ENCODE peak calls at places on chromosome 4, in four cellular contexts. One of them, this sample, is unnamed.
A peak's percentile ranks its signal among the peaks of the same experiment; 100 is the strongest.

GRCh38 chr4:4339504-4340085 is 47.3 kb upstream of the NSG1 start:
- DNase-seq in cardiac muscle cell: peak; percentile 82
- DNase-seq in body of pancreas: no peak
- DNase-seq in astrocyte: no peak
- DNase-seq in this sample: no peak

GRCh38 chr4:125254111-125254510 is 60.6 kb upstream of the FAT4 start:
- DNase-seq in astrocyte: peak; percentile 40
- DNase-seq in cardiac muscle cell: peak; percentile 9
- DNase-seq in body of pancreas: no peak
- DNase-seq in this sample: peak; percentile 13

GRCh38 chr4:39732728-39733127 is 34.8 kb downstream of the UBE2K start:
- DNase-seq in body of pancreas: no peak
- DNase-seq in astrocyte: peak; percentile 81
- DNase-seq in cardiac muscle cell: peak; percentile 78
- DNase-seq in this sample: peak; percentile 79

GRCh38 chr4:145736241-145736831 is 56.4 kb downstream of the C4orf51 start:
- DNase-seq in cardiac muscle cell: peak; percentile 65
- DNase-seq in astrocyte: peak; percentile 54
- DNase-seq in body of pancreas: peak; percentile 75
- DNase-seq in this sample: peak; percentile 76

GRCh38 chr4:130054895-130055294 is 958.9 kb downstream of the C4orf33 start:
- DNase-seq in body of pancreas: no peak
- DNase-seq in cardiac muscle cell: no peak
- DNase-seq in astrocyte: no peak
- DNase-seq in this sample: no peak

GRCh38 chr4:3276961-3277360 is 15.9 kb upstream of the RGS12 start:
- DNase-seq in cardiac muscle cell: peak; percentile 71
- DNase-seq in body of pancreas: no peak
- DNase-seq in astrocyte: peak; percentile 75
- DNase-seq in this sample: peak; percentile 44

GRCh38 chr4:155353923-155354540 is 22.7 kb downstream of the MAP9 start:
- DNase-seq in body of pancreas: peak; percentile 74
- DNase-seq in cardiac muscle cell: peak; percentile 82
- DNase-seq in astrocyte: peak; percentile 29
- DNase-seq in this sample: peak; percentile 43

GRCh38 chr4:2793578-2793919 is 664 bp downstream of the SH3BP2 start:
- DNase-seq in astrocyte: peak; percentile 38
- DNase-seq in cardiac muscle cell: peak; percentile 56
- DNase-seq in body of pancreas: peak; percentile 57
- DNase-seq in this sample: peak; percentile 44

GRCh38 chr4:46648088-46648744 is 258.3 kb upstream of the GABRA2 start:
- DNase-seq in cardiac muscle cell: peak; percentile 69
- DNase-seq in body of pancreas: peak; percentile 6
- DNase-seq in astrocyte: no peak
- DNase-seq in this sample: no peak

GRCh38 chr4:119623025-119623424 is 5.6 kb downstream of the PDE5A start:
- DNase-seq in astrocyte: peak; percentile 75
- DNase-seq in cardiac muscle cell: peak; percentile 5
- DNase-seq in body of pancreas: no peak
- DNase-seq in this sample: peak; percentile 12

GRCh38 chr4:87560802-87561201 is 31.6 kb upstream of the SPARCL1 start:
- DNase-seq in body of pancreas: no peak
- DNase-seq in cardiac muscle cell: no peak
- DNase-seq in astrocyte: no peak
- DNase-seq in this sample: no peak

GRCh38 chr4:87555751-87556619 is 26.8 kb upstream of the SPARCL1 start:
- DNase-seq in body of pancreas: no peak
- DNase-seq in astrocyte: peak; percentile 86
- DNase-seq in cardiac muscle cell: peak; percentile 76
- DNase-seq in this sample: peak; percentile 87

GRCh38 chr4:87557348-87557747 is 28.2 kb upstream of the SPARCL1 start:
- DNase-seq in astrocyte: no peak
- DNase-seq in cardiac muscle cell: no peak
- DNase-seq in body of pancreas: no peak
- DNase-seq in this sample: no peak

DNA sequence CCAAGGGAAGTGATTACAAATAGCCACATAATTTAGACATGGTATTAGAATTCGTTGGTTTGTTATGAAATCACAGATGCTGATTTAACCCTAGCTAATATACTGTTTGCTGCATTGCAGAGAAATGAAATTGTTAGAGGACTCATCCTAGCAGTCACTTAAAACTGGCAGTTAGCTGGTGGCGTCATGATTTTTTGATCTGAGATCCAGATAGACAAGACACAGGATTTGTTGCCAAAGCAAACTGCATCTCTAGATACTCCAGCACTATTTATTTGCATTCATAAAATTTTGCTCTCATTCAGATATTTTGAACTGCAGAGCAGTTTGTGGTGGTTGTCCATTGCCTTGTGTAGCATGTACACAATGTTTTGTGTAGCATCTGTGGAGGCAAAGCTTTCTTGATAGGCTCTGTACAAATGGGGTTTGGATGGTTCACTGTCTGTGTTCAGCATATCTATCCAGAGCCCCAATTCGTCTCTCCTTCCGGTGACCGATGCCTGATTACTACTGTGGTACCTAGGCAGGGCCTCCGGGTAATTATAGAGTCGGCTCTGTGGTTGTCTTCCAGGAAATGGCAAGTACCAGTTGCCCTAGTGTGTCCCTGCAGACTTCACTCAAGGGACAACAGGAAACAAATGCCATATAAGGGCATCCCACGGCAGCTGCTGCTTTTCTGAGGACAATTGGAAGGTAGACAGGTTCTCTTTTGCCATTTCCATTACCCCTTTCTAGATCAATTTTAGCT is 30.1 kb upstream of the SPARCL1 start:
- DNase-seq in body of pancreas: no peak
- DNase-seq in cardiac muscle cell: no peak
- DNase-seq in astrocyte: no peak
- DNase-seq in this sample: no peak
- H3K4me3 ChIP-seq in body of pancreas: no peak overlapping the region
- H3K4me3 ChIP-seq in cardiac muscle cell: no peak overlapping the region
- H3K4me3 ChIP-seq in astrocyte: no peak overlapping the region
- H3K4me3 ChIP-seq in this sample: no peak overlapping the region

DNA sequence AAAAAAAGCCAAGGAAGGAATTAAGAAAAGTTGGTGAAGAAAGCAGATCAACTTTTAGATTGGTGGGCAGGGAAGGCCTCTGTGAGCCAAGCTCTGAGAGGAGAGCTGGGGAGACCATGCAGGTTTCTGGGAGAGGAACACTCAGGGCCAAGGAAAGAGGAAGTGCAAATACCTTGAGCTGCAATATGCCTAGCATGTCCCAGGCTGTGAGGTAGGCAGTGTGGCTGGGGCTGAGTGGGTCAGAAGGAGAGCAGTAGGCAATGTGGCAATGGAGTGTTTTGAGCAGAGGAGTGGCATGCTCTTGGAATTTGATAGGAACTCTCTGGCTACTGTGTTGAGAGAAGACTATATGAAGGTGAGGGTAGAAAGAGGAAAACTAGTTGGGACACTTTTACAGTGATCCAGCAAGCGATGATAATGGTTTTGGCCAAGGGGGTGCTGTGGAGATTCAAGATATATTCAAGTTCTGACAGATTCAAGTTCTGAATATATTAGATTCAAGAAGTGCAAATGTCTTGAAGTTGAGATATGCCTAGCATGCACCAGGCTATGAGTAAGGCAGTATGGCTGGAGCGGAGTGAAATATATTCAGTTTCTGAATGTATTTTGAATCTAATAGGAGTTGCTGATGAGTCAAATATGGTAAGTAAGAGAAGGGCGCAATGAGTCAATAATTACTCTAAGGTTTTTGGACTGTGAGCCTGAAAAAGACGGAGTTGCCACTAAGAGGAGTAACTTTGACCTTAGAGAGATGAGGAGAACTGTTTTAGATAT is 172.5 kb downstream of the CAMK2D start:
- DNase-seq in astrocyte: peak; percentile 19
- DNase-seq in cardiac muscle cell: no peak
- DNase-seq in body of pancreas: no peak
- DNase-seq in this sample: no peak
- TF ChIP-seq CTCF in astrocyte: no peak
- TF ChIP-seq CTCF in cardiac muscle cell: no peak
- TF ChIP-seq CTCF in body of pancreas: no peak
- TF ChIP-seq CTCF in this sample: no peak

GRCh38 chr4:184453402-184454160 is 20.8 kb downstream of the IRF2 start:
- DNase-seq in cardiac muscle cell: peak; percentile 82
- DNase-seq in astrocyte: peak; percentile 85
- DNase-seq in body of pancreas: peak; percentile 65
- DNase-seq in this sample: peak; percentile 78
- H3K4me3 ChIP-seq in cardiac muscle cell: no peak overlapping the region
- H3K4me3 ChIP-seq in astrocyte: no peak overlapping the region
- H3K4me3 ChIP-seq in body of pancreas: no peak overlapping the region
- H3K4me3 ChIP-seq in this sample: no peak overlapping the region

GRCh38 chr4:133839326-133839725 is 362.3 kb downstream of the PABPC4L start:
- DNase-seq in cardiac muscle cell: peak; percentile 12
- DNase-seq in astrocyte: no peak
- DNase-seq in body of pancreas: no peak
- DNase-seq in this sample: no peak
- TF ChIP-seq CTCF in cardiac muscle cell: no peak
- TF ChIP-seq CTCF in astrocyte: no peak
- TF ChIP-seq CTCF in body of pancreas: no peak
- TF ChIP-seq CTCF in this sample: no peak

GRCh38 chr4:74000301-74000700 is 1.8 kb upstream of the CXCL5 start:
- DNase-seq in cardiac muscle cell: no peak
- DNase-seq in body of pancreas: no peak
- DNase-seq in astrocyte: no peak
- DNase-seq in this sample: no peak

DNA sequence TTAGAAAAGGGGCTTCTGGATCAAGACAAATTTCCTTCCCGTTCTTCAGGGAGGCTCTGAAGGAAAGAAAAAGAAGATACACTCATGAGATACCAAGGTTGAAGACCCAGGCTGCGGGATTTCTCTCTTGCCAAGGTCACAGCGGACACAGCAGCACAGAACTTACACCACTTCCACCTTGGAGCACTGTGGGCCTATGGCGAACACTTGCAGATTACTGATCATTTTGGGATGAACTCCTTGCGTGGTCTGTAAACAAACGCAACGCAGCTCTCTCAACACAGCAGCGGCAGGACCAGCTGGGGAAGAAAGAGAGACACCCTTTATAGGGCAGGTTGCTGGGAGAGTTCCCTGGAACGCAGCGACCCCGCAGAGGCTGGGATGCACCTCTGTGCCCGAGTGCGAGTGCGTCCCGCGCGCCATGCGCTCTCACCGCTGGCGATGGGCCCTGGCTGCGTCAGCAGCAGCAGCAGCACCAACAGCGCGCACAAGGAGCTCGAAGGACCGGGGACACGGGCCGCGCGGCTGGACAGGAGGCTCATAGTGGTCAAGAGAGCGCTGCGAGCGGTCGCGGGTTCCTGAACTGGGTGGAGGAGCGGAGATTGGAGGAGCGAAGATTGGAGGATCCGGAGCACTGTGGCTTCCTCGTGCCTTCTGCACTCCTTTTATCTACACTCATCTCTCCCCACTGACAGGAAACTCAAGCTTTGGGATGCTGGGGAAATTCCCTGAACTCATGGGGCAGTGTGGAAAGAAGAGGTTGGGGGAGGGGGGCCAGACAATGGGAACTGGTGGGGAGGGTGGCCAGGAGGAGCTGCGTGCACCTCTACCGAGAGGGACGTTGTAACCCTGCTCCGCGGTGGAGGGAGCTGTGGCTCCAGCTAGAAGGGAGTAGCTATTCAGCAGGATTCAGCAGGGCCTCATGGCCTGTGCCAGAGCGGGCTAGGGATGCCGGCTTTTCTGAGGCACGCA is at the start of gene CXCL5:
- DNase-seq in cardiac muscle cell: peak; percentile 91
- DNase-seq in astrocyte: peak; percentile 39
- DNase-seq in body of pancreas: peak; percentile 20
- DNase-seq in this sample: peak; percentile 37
- H3K4me3 ChIP-seq in cardiac muscle cell: peak within 1 kb of the TSS; percentile 7
- H3K4me3 ChIP-seq in astrocyte: peak within 1 kb of the TSS; percentile 53
- H3K4me3 ChIP-seq in body of pancreas: no peak within 1 kb of the TSS
- H3K4me3 ChIP-seq in this sample: peak within 1 kb of the TSS; percentile 53

GRCh38 chr4:126698224-126698623 is 934.5 kb upstream of the INTU start:
- DNase-seq in body of pancreas: no peak
- DNase-seq in cardiac muscle cell: no peak
- DNase-seq in astrocyte: no peak
- DNase-seq in this sample: no peak
- TF ChIP-seq CTCF in body of pancreas: no peak
- TF ChIP-seq CTCF in cardiac muscle cell: no peak
- TF ChIP-seq CTCF in astrocyte: no peak
- TF ChIP-seq CTCF in this sample: no peak

GRCh38 chr4:94758141-94758699 is 465 bp downstream of the BMPR1B start:
- DNase-seq in astrocyte: peak; percentile 12
- DNase-seq in cardiac muscle cell: peak; percentile 22
- DNase-seq in body of pancreas: peak; percentile 33
- DNase-seq in this sample: peak; percentile 43

GRCh38 chr4:94758700-94759399 is 1.1 kb downstream of the BMPR1B start:
- DNase-seq in cardiac muscle cell: no peak
- DNase-seq in astrocyte: peak; percentile 6
- DNase-seq in body of pancreas: no peak
- DNase-seq in this sample: no peak

GRCh38 chr4:94762326-94762725 is 4.6 kb downstream of the BMPR1B start:
- DNase-seq in body of pancreas: no peak
- DNase-seq in astrocyte: no peak
- DNase-seq in cardiac muscle cell: no peak
- DNase-seq in this sample: no peak

GRCh38 chr4:94759767-94760211 is 2.0 kb downstream of the BMPR1B start:
- DNase-seq in body of pancreas: no peak
- DNase-seq in astrocyte: no peak
- DNase-seq in cardiac muscle cell: no peak
- DNase-seq in this sample: no peak

DNA sequence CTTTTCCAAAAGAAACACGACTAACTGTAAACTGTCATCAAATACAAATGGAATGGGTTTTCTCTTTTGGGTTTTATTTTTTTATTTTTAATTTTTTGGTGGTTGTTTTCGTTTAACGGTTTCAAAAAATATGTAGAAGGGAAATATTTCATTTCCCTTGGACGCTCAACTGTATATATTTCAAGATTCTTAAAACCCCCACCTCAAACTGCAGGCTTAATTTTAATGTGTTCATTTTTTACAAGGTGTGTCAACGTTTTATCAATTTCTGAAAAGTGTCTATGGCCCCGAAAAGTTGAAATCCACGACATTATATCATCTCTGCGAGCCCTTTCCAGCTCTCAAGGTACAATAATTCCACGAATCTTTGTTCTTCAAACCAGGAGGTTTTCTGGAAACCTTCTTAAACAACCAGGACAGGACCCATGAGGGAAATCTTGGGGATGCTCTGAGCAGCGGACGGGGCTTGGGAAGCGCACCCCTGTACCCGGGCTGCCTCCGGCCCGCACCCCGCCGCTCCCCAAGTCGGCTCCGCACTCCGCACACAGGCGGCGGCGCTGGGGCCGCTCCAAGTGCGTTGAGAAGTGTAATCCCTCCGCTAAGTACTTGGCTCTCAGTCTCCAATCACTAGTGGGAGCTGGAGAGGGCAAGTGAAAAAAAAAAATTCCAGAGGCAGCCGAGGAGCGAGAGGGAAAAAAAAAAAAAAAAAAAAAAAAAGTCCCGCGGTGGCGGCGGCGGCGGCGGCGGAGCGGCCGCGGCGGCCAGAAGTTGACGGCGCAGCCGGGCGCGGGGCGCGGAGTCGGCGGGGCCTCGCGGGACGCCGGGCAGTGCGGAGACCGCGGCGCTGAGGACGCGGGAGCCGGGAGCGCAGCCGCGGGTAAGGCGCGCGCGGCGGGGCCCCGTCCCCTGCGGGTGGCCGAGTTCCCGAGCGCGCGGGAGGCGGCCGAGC is at the start of gene BMPR1B:
- DNase-seq in body of pancreas: peak; percentile 19
- DNase-seq in cardiac muscle cell: peak; percentile 70
- DNase-seq in astrocyte: peak; percentile 72
- DNase-seq in this sample: peak; percentile 84
- H3K4me3 ChIP-seq in body of pancreas: no peak within 1 kb of the TSS
- H3K4me3 ChIP-seq in cardiac muscle cell: peak within 1 kb of the TSS; percentile 37
- H3K4me3 ChIP-seq in astrocyte: peak within 1 kb of the TSS; percentile 74
- H3K4me3 ChIP-seq in this sample: peak within 1 kb of the TSS; percentile 65

GRCh38 chr4:187929024-187929423 is 66.5 kb upstream of the ZFP42 start:
- DNase-seq in cardiac muscle cell: no peak
- DNase-seq in astrocyte: no peak
- DNase-seq in body of pancreas: no peak
- DNase-seq in this sample: no peak
- TF ChIP-seq CTCF in cardiac muscle cell: no peak
- TF ChIP-seq CTCF in astrocyte: no peak
- TF ChIP-seq CTCF in body of pancreas: no peak
- TF ChIP-seq CTCF in this sample: no peak

This sample was measured in AG10803.